ENCODE peak calls at places on chromosomes 12 and 14, in five cellular contexts. One of them, this sample, is unnamed. For H3K27me3 and H3K4me1, the result is how much of the 10 kb centered on the place peaks cover.

GRCh38 chr14:31843361-31844091 is 233.6 kb upstream of the ARHGAP5 start:
- DNase-seq in gastrocnemius medialis: no peak
- DNase-seq in neuronal stem cell: no peak
- DNase-seq in GM23338: no peak
- DNase-seq in left lung: no peak
- DNase-seq in this sample: no peak

GRCh38 chr12:113659015-113659414 is 187.3 kb upstream of the LHX5 start:
- DNase-seq in left lung: no peak
- DNase-seq in neuronal stem cell: no peak
- DNase-seq in GM23338: no peak
- DNase-seq in gastrocnemius medialis: no peak
- DNase-seq in this sample: no peak

GRCh38 chr12:85627584-85627983 is 208.6 kb downstream of the RASSF9 start:
- DNase-seq in left lung: no peak
- DNase-seq in gastrocnemius medialis: no peak
- DNase-seq in GM23338: no peak
- DNase-seq in neuronal stem cell: no peak
- DNase-seq in this sample: no peak

GRCh38 chr14:66247662-66248061 is 238.5 kb upstream of the CCDC196 start:
- DNase-seq in gastrocnemius medialis: no peak
- DNase-seq in left lung: no peak
- DNase-seq in neuronal stem cell: no peak
- DNase-seq in GM23338: no peak
- DNase-seq in this sample: no peak

GRCh38 chr12:93292731-93293566 is 84.8 kb upstream of the NUDT4 start:
- DNase-seq in left lung: no peak
- DNase-seq in gastrocnemius medialis: no peak
- DNase-seq in GM23338: no peak
- DNase-seq in neuronal stem cell: no peak
- DNase-seq in this sample: peak

GRCh38 chr12:4957781-4958180 is 48.1 kb downstream of the KCNA1 start:
- DNase-seq in left lung: no peak
- DNase-seq in gastrocnemius medialis: no peak
- DNase-seq in GM23338: no peak
- DNase-seq in neuronal stem cell: no peak
- DNase-seq in this sample: no peak

GRCh38 chr12:104524026-104524425 is 67.3 kb downstream of the CHST11 start:
- DNase-seq in neuronal stem cell: no peak
- DNase-seq in left lung: no peak
- DNase-seq in gastrocnemius medialis: no peak
- DNase-seq in GM23338: no peak
- DNase-seq in this sample: no peak

GRCh38 chr12:51974646-51975045 is 23.1 kb downstream of the ACVR1B start:
- DNase-seq in GM23338: no peak
- DNase-seq in gastrocnemius medialis: no peak
- DNase-seq in left lung: no peak
- DNase-seq in neuronal stem cell: no peak
- DNase-seq in this sample: no peak

GRCh38 chr14:92412912-92413311 is 89.9 kb downstream of the SLC24A4 start:
- DNase-seq in GM23338: no peak
- DNase-seq in left lung: no peak
- DNase-seq in neuronal stem cell: no peak
- DNase-seq in gastrocnemius medialis: no peak
- DNase-seq in this sample: no peak

GRCh38 chr14:99540196-99541032 is 59.2 kb downstream of the CCNK start:
- DNase-seq in neuronal stem cell: no peak
- DNase-seq in left lung: no peak
- DNase-seq in GM23338: no peak
- DNase-seq in gastrocnemius medialis: no peak
- DNase-seq in this sample: peak

GRCh38 chr14:91117960-91118359 is 4.1 kb downstream of the DGLUCY start:
- DNase-seq in left lung: no peak
- DNase-seq in neuronal stem cell: no peak
- DNase-seq in GM23338: peak
- DNase-seq in gastrocnemius medialis: no peak
- DNase-seq in this sample: no peak

DNA sequence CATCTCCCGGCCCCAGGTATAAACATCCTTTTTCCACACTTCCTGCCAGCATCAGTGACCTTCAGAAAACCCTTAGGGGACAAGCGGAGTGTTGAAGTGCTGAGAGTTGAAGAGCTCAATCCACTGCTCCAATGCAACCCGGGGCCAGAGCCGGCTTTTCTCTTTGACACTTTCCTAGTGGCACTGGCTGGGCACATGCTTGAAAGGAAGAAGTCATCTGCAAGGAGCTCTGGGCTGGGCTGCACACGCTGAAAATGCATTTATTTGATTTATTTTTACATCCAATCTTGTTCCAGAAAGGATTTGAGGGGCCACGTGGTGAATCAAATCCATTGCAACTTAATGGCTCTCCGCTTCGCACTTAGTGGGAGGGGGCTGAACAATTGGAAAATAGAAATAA is 229.0 kb upstream of the DIO3 start:
- DNase-seq in gastrocnemius medialis: no peak
- DNase-seq in left lung: no peak
- DNase-seq in GM23338: no peak
- DNase-seq in neuronal stem cell: no peak
- DNase-seq in this sample: no peak
- H3K27me3 ChIP-seq in gastrocnemius medialis: under half
- H3K27me3 ChIP-seq in left lung: under half
- H3K27me3 ChIP-seq in GM23338: under half
- H3K27me3 ChIP-seq in neuronal stem cell: under half
- H3K27me3 ChIP-seq in this sample: under half

GRCh38 chr14:61510736-61511557 is 184.4 kb upstream of the HIF1A start:
- DNase-seq in GM23338: no peak
- DNase-seq in left lung: no peak
- DNase-seq in gastrocnemius medialis: no peak
- DNase-seq in neuronal stem cell: no peak
- DNase-seq in this sample: no peak
- H3K4me3 ChIP-seq in GM23338: no peak
- H3K4me3 ChIP-seq in left lung: no peak
- H3K4me3 ChIP-seq in gastrocnemius medialis: no peak
- H3K4me3 ChIP-seq in neuronal stem cell: no peak
- H3K4me3 ChIP-seq in this sample: no peak

DNA sequence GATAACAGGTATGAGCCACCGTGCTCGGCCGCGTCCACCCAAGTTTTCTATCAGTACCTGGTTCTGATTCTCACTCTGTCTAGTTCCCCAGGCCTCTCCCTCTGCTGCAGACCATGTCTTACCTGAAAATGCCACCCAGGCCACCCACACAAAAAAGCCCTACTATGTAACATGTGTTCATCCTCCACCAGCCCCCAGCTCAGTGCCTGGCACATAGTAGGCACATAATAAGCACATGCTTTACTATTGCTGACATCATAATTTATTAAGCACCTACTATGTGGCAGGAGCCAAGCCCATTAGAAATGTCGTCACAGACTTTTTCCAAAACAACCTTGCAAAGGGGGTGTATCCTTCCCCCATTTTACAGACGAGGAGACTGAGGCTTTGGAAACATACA is 37.8 kb downstream of the CMKLR1 start:
- DNase-seq in gastrocnemius medialis: no peak
- DNase-seq in neuronal stem cell: no peak
- DNase-seq in GM23338: no peak
- DNase-seq in left lung: no peak
- DNase-seq in this sample: no peak
- H3K4me1 ChIP-seq in gastrocnemius medialis: under half
- H3K4me1 ChIP-seq in neuronal stem cell: under half
- H3K4me1 ChIP-seq in GM23338: under half
- H3K4me1 ChIP-seq in left lung: under half
- H3K4me1 ChIP-seq in this sample: under half

GRCh38 chr14:105119410-105120025 is 49.1 kb downstream of the JAG2 start:
- DNase-seq in left lung: peak
- DNase-seq in gastrocnemius medialis: no peak
- DNase-seq in GM23338: no peak
- DNase-seq in neuronal stem cell: no peak
- DNase-seq in this sample: no peak
- H3K27me3 ChIP-seq in left lung: under half
- H3K27me3 ChIP-seq in gastrocnemius medialis: under half
- H3K27me3 ChIP-seq in GM23338: under half
- H3K27me3 ChIP-seq in neuronal stem cell: under half
- H3K27me3 ChIP-seq in this sample: under half